ENCODE peak calls at places on chromosomes 5 and 9, in nine cellular contexts. One of them, this sample, is unnamed.

GRCh38 chr5:107968465-107968864 is 297.7 kb upstream of the EFNA5 start:
- DNase-seq in astrocyte of the spinal cord: peak
- DNase-seq in stomach: no peak
- DNase-seq in spleen: no peak
- DNase-seq in body of pancreas: no peak
- DNase-seq in epithelial cell of proximal tubule: no peak
- DNase-seq in uterus: no peak
- DNase-seq in fibroblast of pulmonary artery: no peak
- DNase-seq in upper lobe of right lung: no peak
- DNase-seq in this sample: no peak

GRCh38 chr9:120307599-120307998 is 272.4 kb downstream of the CDK5RAP2 start:
- DNase-seq in astrocyte of the spinal cord: no peak
- DNase-seq in stomach: no peak
- DNase-seq in spleen: no peak
- DNase-seq in body of pancreas: no peak
- DNase-seq in epithelial cell of proximal tubule: no peak
- DNase-seq in uterus: no peak
- DNase-seq in fibroblast of pulmonary artery: no peak
- DNase-seq in upper lobe of right lung: no peak
- DNase-seq in this sample: no peak

GRCh38 chr9:89844535-89844934 is 239.7 kb downstream of the GADD45G start:
- DNase-seq in astrocyte of the spinal cord: no peak
- DNase-seq in stomach: peak
- DNase-seq in spleen: peak
- DNase-seq in body of pancreas: no peak
- DNase-seq in epithelial cell of proximal tubule: no peak
- DNase-seq in uterus: no peak
- DNase-seq in fibroblast of pulmonary artery: no peak
- DNase-seq in upper lobe of right lung: peak
- DNase-seq in this sample: no peak

GRCh38 chr5:79025054-79025465 is 40.0 kb upstream of the ARSB start:
- DNase-seq in astrocyte of the spinal cord: peak
- DNase-seq in stomach: peak
- DNase-seq in spleen: no peak
- DNase-seq in body of pancreas: peak
- DNase-seq in epithelial cell of proximal tubule: no peak
- DNase-seq in uterus: peak
- DNase-seq in fibroblast of pulmonary artery: peak
- DNase-seq in upper lobe of right lung: peak
- DNase-seq in this sample: peak

GRCh38 chr5:122458278-122458872 is 146.3 kb downstream of the SNCAIP start:
- DNase-seq in astrocyte of the spinal cord: no peak
- DNase-seq in stomach: no peak
- DNase-seq in spleen: no peak
- DNase-seq in body of pancreas: peak
- DNase-seq in epithelial cell of proximal tubule: no peak
- DNase-seq in uterus: no peak
- DNase-seq in fibroblast of pulmonary artery: peak
- DNase-seq in upper lobe of right lung: no peak
- DNase-seq in this sample: peak

GRCh38 chr9:105053209-105053652 is 125.3 kb upstream of the ABCA1 start:
- DNase-seq in astrocyte of the spinal cord: peak
- DNase-seq in stomach: no peak
- DNase-seq in spleen: no peak
- DNase-seq in body of pancreas: peak
- DNase-seq in epithelial cell of proximal tubule: peak
- DNase-seq in uterus: peak
- DNase-seq in fibroblast of pulmonary artery: peak
- DNase-seq in upper lobe of right lung: no peak
- DNase-seq in this sample: peak

GRCh38 chr5:83562817-83563557 is 91.4 kb downstream of the VCAN start:
- DNase-seq in astrocyte of the spinal cord: no peak
- DNase-seq in stomach: no peak
- DNase-seq in spleen: no peak
- DNase-seq in body of pancreas: no peak
- DNase-seq in epithelial cell of proximal tubule: no peak
- DNase-seq in uterus: no peak
- DNase-seq in fibroblast of pulmonary artery: peak
- DNase-seq in upper lobe of right lung: no peak
- DNase-seq in this sample: peak

GRCh38 chr5:137831526-137831925 is 36.1 kb upstream of the MYOT start:
- DNase-seq in astrocyte of the spinal cord: no peak
- DNase-seq in stomach: no peak
- DNase-seq in spleen: no peak
- DNase-seq in body of pancreas: no peak
- DNase-seq in epithelial cell of proximal tubule: no peak
- DNase-seq in uterus: peak
- DNase-seq in fibroblast of pulmonary artery: no peak
- DNase-seq in upper lobe of right lung: no peak
- DNase-seq in this sample: peak

GRCh38 chr5:66171349-66172344 is 27.5 kb downstream of the SREK1 start:
- DNase-seq in astrocyte of the spinal cord: peak
- DNase-seq in stomach: no peak
- DNase-seq in spleen: no peak
- DNase-seq in body of pancreas: peak
- DNase-seq in epithelial cell of proximal tubule: no peak
- DNase-seq in uterus: peak
- DNase-seq in fibroblast of pulmonary artery: peak
- DNase-seq in upper lobe of right lung: no peak
- DNase-seq in this sample: peak

GRCh38 chr5:3353561-3353960 is 242.1 kb upstream of the IRX1 start:
- DNase-seq in astrocyte of the spinal cord: no peak
- DNase-seq in stomach: peak
- DNase-seq in spleen: peak
- DNase-seq in body of pancreas: no peak
- DNase-seq in epithelial cell of proximal tubule: no peak
- DNase-seq in uterus: no peak
- DNase-seq in fibroblast of pulmonary artery: no peak
- DNase-seq in upper lobe of right lung: no peak
- DNase-seq in this sample: no peak

GRCh38 chr5:106205916-106206571 is 1464.7 kb downstream of the EFNA5 start:
- DNase-seq in astrocyte of the spinal cord: no peak
- DNase-seq in stomach: no peak
- DNase-seq in spleen: peak
- DNase-seq in body of pancreas: no peak
- DNase-seq in epithelial cell of proximal tubule: no peak
- DNase-seq in uterus: no peak
- DNase-seq in fibroblast of pulmonary artery: no peak
- DNase-seq in upper lobe of right lung: no peak
- DNase-seq in this sample: no peak

GRCh38 chr9:69044226-69045219 is 9.0 kb downstream of the FXN start:
- DNase-seq in astrocyte of the spinal cord: peak
- DNase-seq in stomach: no peak
- DNase-seq in spleen: no peak
- DNase-seq in body of pancreas: no peak
- DNase-seq in epithelial cell of proximal tubule: no peak
- DNase-seq in uterus: no peak
- DNase-seq in fibroblast of pulmonary artery: peak
- DNase-seq in upper lobe of right lung: no peak
- DNase-seq in this sample: peak

GRCh38 chr9:2066312-2067273 is 51.4 kb downstream of the SMARCA2 start:
- DNase-seq in astrocyte of the spinal cord: peak
- DNase-seq in stomach: no peak
- DNase-seq in spleen: no peak
- DNase-seq in body of pancreas: no peak
- DNase-seq in epithelial cell of proximal tubule: no peak
- DNase-seq in uterus: no peak
- DNase-seq in fibroblast of pulmonary artery: peak
- DNase-seq in upper lobe of right lung: no peak
- DNase-seq in this sample: peak

GRCh38 chr5:40001796-40002195 is 577.0 kb upstream of the DAB2 start:
- DNase-seq in astrocyte of the spinal cord: no peak
- DNase-seq in stomach: no peak
- DNase-seq in spleen: no peak
- DNase-seq in body of pancreas: no peak
- DNase-seq in epithelial cell of proximal tubule: no peak
- DNase-seq in uterus: no peak
- DNase-seq in fibroblast of pulmonary artery: no peak
- DNase-seq in upper lobe of right lung: no peak
- DNase-seq in this sample: no peak

GRCh38 chr9:117343416-117343815 is 71.4 kb downstream of the ASTN2 start:
- DNase-seq in astrocyte of the spinal cord: peak
- DNase-seq in stomach: no peak
- DNase-seq in spleen: no peak
- DNase-seq in body of pancreas: no peak
- DNase-seq in epithelial cell of proximal tubule: no peak
- DNase-seq in uterus: no peak
- DNase-seq in fibroblast of pulmonary artery: no peak
- DNase-seq in upper lobe of right lung: no peak
- DNase-seq in this sample: no peak

DNA sequence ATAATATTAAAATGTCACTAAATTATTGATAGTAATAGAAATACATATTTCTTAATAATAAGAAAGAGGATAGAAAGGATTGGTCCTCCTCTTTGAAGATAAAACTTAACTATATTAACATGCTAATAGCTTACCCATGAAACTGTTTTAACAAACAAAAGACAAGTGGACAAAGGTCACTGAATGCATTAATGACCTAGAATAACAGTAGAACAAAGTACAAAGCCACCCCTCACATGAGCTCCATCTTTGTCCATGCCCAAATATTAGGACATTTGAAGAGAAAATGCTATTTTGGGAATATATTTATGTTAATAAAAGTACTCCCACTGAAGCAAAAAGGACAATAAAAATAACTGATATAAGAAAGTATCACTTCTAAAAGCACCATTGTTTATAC is 34.1 kb upstream of the SLC22A5 start:
- DNase-seq in astrocyte of the spinal cord: no peak
- DNase-seq in stomach: no peak
- DNase-seq in spleen: no peak
- DNase-seq in body of pancreas: no peak
- DNase-seq in epithelial cell of proximal tubule: no peak
- DNase-seq in uterus: no peak
- DNase-seq in fibroblast of pulmonary artery: no peak
- DNase-seq in upper lobe of right lung: no peak
- DNase-seq in this sample: no peak
- H3K4me3 ChIP-seq in astrocyte of the spinal cord: no peak
- H3K4me3 ChIP-seq in stomach: no peak
- H3K4me3 ChIP-seq in spleen: no peak
- H3K4me3 ChIP-seq in body of pancreas: no peak
- H3K4me3 ChIP-seq in epithelial cell of proximal tubule: no peak
- H3K4me3 ChIP-seq in uterus: no peak
- H3K4me3 ChIP-seq in fibroblast of pulmonary artery: no peak
- H3K4me3 ChIP-seq in upper lobe of right lung: no peak
- H3K4me3 ChIP-seq in this sample: no peak

DNA sequence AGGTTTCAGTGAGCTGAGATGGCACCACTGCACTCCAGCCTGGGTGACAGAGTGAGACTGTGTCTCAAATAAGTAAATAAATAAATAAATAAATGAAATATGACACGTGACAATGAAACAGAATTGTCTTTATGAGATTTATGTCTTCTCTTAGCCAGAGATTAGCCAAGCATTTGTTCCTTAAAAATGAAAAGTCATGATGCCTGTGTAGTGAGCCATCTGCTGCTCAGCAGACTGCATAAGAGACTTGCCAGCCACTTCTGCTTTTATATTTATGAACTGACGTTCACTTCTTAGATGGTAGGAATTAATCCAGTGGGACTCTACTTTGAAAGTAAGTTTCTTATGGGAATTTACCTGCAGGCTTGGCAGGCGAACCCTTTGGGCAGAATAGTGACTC is 227.4 kb downstream of the NR3C1 start:
- DNase-seq in astrocyte of the spinal cord: no peak
- DNase-seq in stomach: no peak
- DNase-seq in spleen: no peak
- DNase-seq in body of pancreas: no peak
- DNase-seq in epithelial cell of proximal tubule: no peak
- DNase-seq in uterus: no peak
- DNase-seq in fibroblast of pulmonary artery: no peak
- DNase-seq in upper lobe of right lung: no peak
- DNase-seq in this sample: no peak
- TF ChIP-seq CTCF in astrocyte of the spinal cord: no peak
- TF ChIP-seq CTCF in stomach: no peak
- TF ChIP-seq CTCF in spleen: no peak
- TF ChIP-seq CTCF in body of pancreas: no peak
- TF ChIP-seq CTCF in epithelial cell of proximal tubule: no peak
- TF ChIP-seq CTCF in uterus: no peak
- TF ChIP-seq CTCF in fibroblast of pulmonary artery: no peak
- TF ChIP-seq CTCF in upper lobe of right lung: no peak
- TF ChIP-seq CTCF in this sample: no peak

DNA sequence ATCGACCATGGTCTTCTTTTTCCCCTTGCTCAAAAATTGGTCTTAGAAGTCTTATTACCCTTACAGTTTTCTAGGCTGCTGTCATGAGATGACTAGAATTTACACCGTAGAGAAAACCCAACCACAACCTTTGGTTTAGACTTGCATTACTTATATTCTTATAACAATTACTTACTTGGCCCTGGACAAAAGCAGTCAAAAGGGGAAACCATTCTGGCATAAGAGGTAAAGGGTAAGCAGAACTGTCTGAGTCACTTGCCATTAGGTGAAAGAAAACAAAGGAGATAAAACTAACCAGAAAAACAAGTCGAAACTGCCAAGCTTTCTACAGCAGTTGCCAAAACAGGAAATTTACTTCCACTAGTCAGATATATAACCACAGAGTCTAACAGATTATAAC is 17.9 kb downstream of the TMEM245 start:
- DNase-seq in astrocyte of the spinal cord: peak
- DNase-seq in stomach: no peak
- DNase-seq in spleen: no peak
- DNase-seq in body of pancreas: peak
- DNase-seq in epithelial cell of proximal tubule: no peak
- DNase-seq in uterus: no peak
- DNase-seq in fibroblast of pulmonary artery: peak
- DNase-seq in upper lobe of right lung: no peak
- DNase-seq in this sample: peak
- H3K4me3 ChIP-seq in astrocyte of the spinal cord: no peak
- H3K4me3 ChIP-seq in stomach: no peak
- H3K4me3 ChIP-seq in spleen: no peak
- H3K4me3 ChIP-seq in body of pancreas: no peak
- H3K4me3 ChIP-seq in epithelial cell of proximal tubule: no peak
- H3K4me3 ChIP-seq in uterus: no peak
- H3K4me3 ChIP-seq in fibroblast of pulmonary artery: no peak
- H3K4me3 ChIP-seq in upper lobe of right lung: no peak
- H3K4me3 ChIP-seq in this sample: no peak

DNA sequence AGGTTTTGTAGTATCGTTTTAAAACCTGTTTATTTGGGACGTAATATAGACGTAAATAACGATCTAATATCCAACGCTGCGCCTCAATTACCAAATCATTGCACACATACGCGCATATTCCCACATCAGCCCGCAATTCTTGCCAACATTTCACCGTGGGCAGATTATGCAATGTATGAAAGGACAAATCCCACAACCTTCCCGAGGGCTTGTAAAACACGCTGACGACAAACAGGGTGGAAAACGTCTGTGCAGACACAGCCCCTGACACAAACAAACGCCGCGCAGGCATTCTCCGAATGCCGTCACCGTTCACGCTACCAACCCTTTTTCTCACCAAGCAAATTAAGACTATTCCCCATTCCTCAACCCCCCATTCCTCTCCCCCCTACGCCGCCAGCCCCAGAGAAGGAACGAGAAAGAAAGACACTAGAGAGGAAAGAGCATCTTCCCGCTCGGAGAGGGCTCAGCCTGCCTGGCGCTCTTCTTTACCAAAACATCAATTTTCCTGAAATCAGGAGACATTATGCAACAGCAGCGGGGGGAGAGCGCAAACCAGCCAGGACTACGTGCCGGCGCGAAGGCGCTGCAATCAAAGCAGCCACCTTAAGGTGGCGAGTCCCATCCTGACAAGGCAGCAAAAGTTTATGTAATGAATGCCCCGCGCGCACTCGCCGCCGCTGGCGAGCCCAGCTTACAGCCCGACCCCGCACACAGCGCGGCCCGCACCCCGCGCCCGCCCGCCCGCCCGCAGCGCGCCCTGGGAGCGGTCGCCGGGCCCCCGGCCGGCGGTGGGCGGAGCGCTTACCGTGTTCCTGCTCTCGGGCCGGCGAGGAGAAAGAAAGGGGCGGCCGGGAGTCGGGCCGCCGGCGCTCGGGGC is 560 bp downstream of the NFIL3 start:
- DNase-seq in astrocyte of the spinal cord: peak
- DNase-seq in stomach: peak
- DNase-seq in spleen: peak
- DNase-seq in body of pancreas: peak
- DNase-seq in epithelial cell of proximal tubule: no peak
- DNase-seq in uterus: peak
- DNase-seq in fibroblast of pulmonary artery: peak
- DNase-seq in upper lobe of right lung: peak
- DNase-seq in this sample: peak
- TF ChIP-seq CTCF in astrocyte of the spinal cord: peak
- TF ChIP-seq CTCF in stomach: no peak
- TF ChIP-seq CTCF in spleen: no peak
- TF ChIP-seq CTCF in body of pancreas: peak
- TF ChIP-seq CTCF in epithelial cell of proximal tubule: peak
- TF ChIP-seq CTCF in uterus: no peak
- TF ChIP-seq CTCF in fibroblast of pulmonary artery: peak
- TF ChIP-seq CTCF in upper lobe of right lung: peak
- TF ChIP-seq CTCF in this sample: no peak